ENCODE peak calls at places on chromosomes 5 and 9, in nine cellular contexts. F, D, W, O, Y, V, S, K and X are unnamed samples.

GRCh38 chr9:135536166-135536565 is 9.8 kb upstream of the OBP2A start:
- DNase-seq in F (no peak), D (no peak), W (peak; percentile 34), O (no peak), Y (no peak), V (no peak), S (no peak), K (no peak), X (no peak)

GRCh38 chr9:86093788-86094555 is 5.4 kb downstream of the GOLM1 start:
- DNase-seq in F (no peak), D (no peak), W (peak; percentile 15), O (no peak), Y (no peak), V (no peak), S (no peak), K (no peak), X (no peak)

GRCh38 chr5:173984218-173984617 is 4.8 kb upstream of the C5orf47 start:
- DNase-seq in F (no peak), D (no peak), W (peak; percentile 28), O (no peak), Y (peak; percentile 15), V (no peak), S (no peak), K (no peak), X (peak; percentile 43)

GRCh38 chr5:140322751-140323731 is 20.1 kb upstream of the PFDN1 start:
- DNase-seq in F (no peak), D (no peak), W (peak; percentile 98), O (no peak), Y (peak; percentile 94), V (no peak), S (no peak), K (no peak), X (no peak)

GRCh38 chr5:176542596-176543427 is 5.6 kb upstream of the RNF44 start:
- DNase-seq in F (peak; percentile 38), D (no peak), W (peak; percentile 23), O (no peak), Y (no peak), V (peak; percentile 11), S (no peak), K (peak; percentile 31), X (peak; percentile 67)

GRCh38 chr9:125969462-125969861 is 222.3 kb downstream of the PBX3 start:
- DNase-seq in F (no peak), D (no peak), W (no peak), O (no peak), Y (no peak), V (no peak), S (no peak), K (no peak), X (no peak)

GRCh38 chr5:149820012-149820411 is 89.9 kb downstream of the PPARGC1B start:
- DNase-seq in F (no peak), D (no peak), W (no peak), O (no peak), Y (no peak), V (no peak), S (no peak), K (no peak), X (no peak)

GRCh38 chr5:148267972-148268371 is 622 bp upstream of the SPINK13 start:
- DNase-seq in F (no peak), D (no peak), W (no peak), O (no peak), Y (no peak), V (no peak), S (no peak), K (no peak), X (no peak)

GRCh38 chr5:15366676-15367391 is 133.1 kb upstream of the FBXL7 start:
- DNase-seq in F (no peak), D (no peak), W (no peak), O (no peak), Y (peak; percentile 22), V (no peak), S (no peak), K (no peak), X (no peak)

GRCh38 chr9:104974053-104974983 is 46.4 kb upstream of the ABCA1 start:
- DNase-seq in F (no peak), D (no peak), W (no peak), O (no peak), Y (no peak), V (no peak), S (no peak), K (no peak), X (no peak)

GRCh38 chr5:42595597-42595996 is 161.0 kb upstream of the CCDC152 start:
- DNase-seq in F (no peak), D (no peak), W (no peak), O (no peak), Y (no peak), V (no peak), S (no peak), K (no peak), X (no peak)

GRCh38 chr5:173777669-173778068 is 110.5 kb upstream of the CPEB4 start:
- DNase-seq in F (no peak), D (no peak), W (no peak), O (no peak), Y (no peak), V (no peak), S (no peak), K (no peak), X (no peak)

GRCh38 chr5:31319338-31319737 is 125.9 kb downstream of the CDH6 start:
- DNase-seq in F (no peak), D (no peak), W (no peak), O (no peak), Y (no peak), V (no peak), S (no peak), K (no peak), X (no peak)

GRCh38 chr5:140114341-140115185 is 654 bp downstream of the PURA start:
- DNase-seq in F (peak; percentile 48), D (no peak), W (peak; percentile 55), O (peak; percentile 31), Y (peak; percentile 58), V (peak; percentile 25), S (peak; percentile 23), K (peak; percentile 59), X (peak; percentile 73)

GRCh38 chr5:9401786-9402472 is 143.9 kb downstream of the SEMA5A start:
- DNase-seq in F (no peak), D (no peak), W (peak; percentile 57), O (no peak), Y (peak; percentile 63), V (no peak), S (no peak), K (no peak), X (no peak)

GRCh38 chr9:23747088-23747748 is 78.8 kb downstream of the ELAVL2 start:
- DNase-seq in F (no peak), D (no peak), W (no peak), O (no peak), Y (no peak), V (no peak), S (no peak), K (no peak), X (no peak)

GRCh38 chr5:71960196-71960595 is 147.1 kb upstream of the MAP1B start:
- DNase-seq in F (no peak), D (no peak), W (no peak), O (no peak), Y (peak; percentile 36), V (no peak), S (no peak), K (no peak), X (no peak)

GRCh38 chr5:1887400-1888360 is 5.0 kb upstream of the IRX4 start:
- DNase-seq in F (no peak), D (no peak), W (no peak), O (no peak), Y (no peak), V (no peak), S (no peak), K (no peak), X (no peak)

GRCh38 chr5:77167695-77168111 is 42.8 kb upstream of the PDE8B start:
- DNase-seq in F (no peak), D (no peak), W (peak; percentile 92), O (no peak), Y (peak; percentile 93), V (no peak), S (no peak), K (peak; percentile 24), X (no peak)

GRCh38 chr5:135307143-135307903 is 91.7 kb downstream of the MACROH2A1 start:
- DNase-seq in F (no peak), D (no peak), W (no peak), O (no peak), Y (no peak), V (no peak), S (no peak), K (no peak), X (no peak)

GRCh38 chr9:120876842-120877240 is at the start of gene PHF19:
- DNase-seq in F (peak; percentile 45), D (no peak), W (no peak), O (peak; percentile 57), Y (peak; percentile 36), V (no peak), S (no peak), K (peak; percentile 58), X (peak; percentile 71)

GRCh38 chr5:134138416-134139376 is 24.2 kb downstream of the TCF7 start:
- DNase-seq in F (peak; percentile 39), D (no peak), W (peak; percentile 69), O (peak; percentile 63), Y (peak; percentile 58), V (peak; percentile 16), S (peak; percentile 7), K (no peak), X (no peak)

GRCh38 chr5:3660630-3661029 is 65.0 kb downstream of the IRX1 start:
- DNase-seq in F (no peak), D (no peak), W (no peak), O (no peak), Y (no peak), V (no peak), S (no peak), K (no peak), X (no peak)

GRCh38 chr5:45288746-45289145 is 407.4 kb downstream of the HCN1 start:
- DNase-seq in F (no peak), D (no peak), W (no peak), O (no peak), Y (no peak), V (no peak), S (no peak), K (no peak), X (no peak)

GRCh38 chr9:134485653-134486052 is 155.9 kb upstream of the COL5A1 start:
- DNase-seq in F (no peak), D (no peak), W (no peak), O (no peak), Y (no peak), V (no peak), S (peak; percentile 1), K (no peak), X (no peak)

GRCh38 chr9:131875828-131876485 is 136.1 kb upstream of the RAPGEF1 start:
- DNase-seq in F (no peak), D (no peak), W (peak; percentile 57), O (no peak), Y (peak; percentile 71), V (no peak), S (no peak), K (no peak), X (no peak)

GRCh38 chr9:121816845-121817450 is 165.5 kb downstream of the DAB2IP start:
- DNase-seq in F (no peak), D (no peak), W (no peak), O (no peak), Y (no peak), V (no peak), S (no peak), K (no peak), X (no peak)